ENCODE peak calls at places on chromosomes 16 and 17, in seven cellular contexts. X is HL-60; Y is stimulated activated CD4-positive, alpha-beta T cell treated with anti-CD3 and anti-CD28 coated beads, Interleukin-1b, Interleukin-23, amount 100 ng/mL, for 1 hour; P is skeletal muscle cell; G is NCI-H1694; T is gastrocnemius medialis; F is EL. Q is an unnamed sample.

GRCh38 chr17:28712037-28712704 is 483 bp upstream of the PROCA1 start:
- DNase-seq in Y (no peak), X (peak), G (no peak), F (no peak), T (no peak), P (no peak), Q (no peak)

GRCh38 chr16:11410382-11411058 is 65.3 kb downstream of the RMI2 start:
- DNase-seq in Y (no peak), T (no peak), F (peak), X (peak), G (peak), P (no peak), Q (peak)

GRCh38 chr17:47693667-47694017 is 319 bp upstream of the TBKBP1 start:
- DNase-seq in Y (no peak), T (no peak), G (no peak), F (no peak), X (no peak), P (no peak), Q (no peak)

GRCh38 chr17:17350491-17351355 is 47.5 kb downstream of the NT5M start:
- DNase-seq in P (no peak), T (no peak), F (peak), Y (no peak), G (no peak), X (no peak), Q (no peak)

GRCh38 chr16:81564368-81565060 is 119.9 kb downstream of the CMIP start:
- DNase-seq in F (no peak), X (no peak), G (no peak), P (no peak), Y (no peak), T (no peak), Q (no peak)

GRCh38 chr17:75869282-75870141 is 8.9 kb downstream of the TRIM47 start:
- DNase-seq in X (no peak), F (no peak), Y (no peak), G (no peak), T (peak), P (no peak), Q (peak)

GRCh38 chr17:76007850-76008165 is 7.2 kb downstream of the CDK3 start:
- DNase-seq in G (no peak), T (no peak), P (no peak), Y (no peak), X (no peak), F (no peak), Q (no peak)

GRCh38 chr16:2996298-2996697 is 16.1 kb upstream of the PKMYT1 start:
- DNase-seq in X (no peak), G (no peak), F (no peak), P (no peak), Y (no peak), T (no peak), Q (no peak)

GRCh38 chr17:28415886-28416285 is 9.9 kb upstream of the SLC46A1 start:
- DNase-seq in F (no peak), Y (no peak), T (no peak), X (no peak), G (no peak), P (no peak), Q (no peak)

GRCh38 chr17:45282683-45283644 is 21.1 kb upstream of the SPATA32 start:
- DNase-seq in F (no peak), X (no peak), Y (no peak), T (peak), P (peak), G (peak), Q (no peak)

GRCh38 chr17:28940675-28941074 is 10.6 kb downstream of the PHF12 start:
- DNase-seq in X (no peak), P (no peak), T (peak), F (no peak), G (no peak), Y (no peak), Q (no peak)

GRCh38 chr17:13597723-13598347 is 3.9 kb downstream of the HS3ST3A1 start:
- DNase-seq in Y (no peak), T (no peak), G (no peak), X (peak), F (peak), P (no peak), Q (no peak)

GRCh38 chr17:67528751-67529436 is 151.8 kb downstream of the PITPNC1 start:
- DNase-seq in G (no peak), P (peak), Y (no peak), X (no peak), T (peak), F (peak), Q (peak)

GRCh38 chr17:9072626-9073339 is 51.5 kb downstream of the NTN1 start:
- DNase-seq in G (no peak), X (no peak), P (no peak), Y (no peak), F (no peak), T (peak), Q (peak)

GRCh38 chr17:75897076-75898019 is 597 bp upstream of the TRIM65 start:
- DNase-seq in X (no peak), Y (no peak), T (peak), G (no peak), P (no peak), F (no peak), Q (peak)

GRCh38 chr17:83135692-83136091 is 56.3 kb downstream of the METRNL start:
- DNase-seq in P (no peak), G (no peak), X (no peak), Y (no peak), F (no peak), T (no peak), Q (no peak)

GRCh38 chr16:48082516-48082915 is 73.3 kb downstream of the ABCC12 start:
- DNase-seq in F (no peak), G (no peak), Y (no peak), T (no peak), X (no peak), P (peak), Q (no peak)

GRCh38 chr16:50464325-50465290 is 83.6 kb upstream of the NKD1 start:
- DNase-seq in G (no peak), F (no peak), Y (no peak), X (no peak), P (no peak), T (no peak), Q (no peak)

GRCh38 chr16:83205896-83206295 is 579.1 kb downstream of the CDH13 start:
- DNase-seq in Y (no peak), X (no peak), G (no peak), T (no peak), F (peak), P (no peak), Q (no peak)

GRCh38 chr17:54282886-54283285 is 460.2 kb downstream of the KIF2B start:
- DNase-seq in F (no peak), X (no peak), G (no peak), P (no peak), Y (no peak), T (no peak), Q (no peak)

GRCh38 chr16:19523559-19524355 is at the start of gene CCP110:
- DNase-seq in G (peak), Y (peak), T (peak), F (peak), P (peak), X (peak), Q (peak)

GRCh38 chr17:80265205-80266068 is 4.8 kb downstream of the RNF213 start:
- DNase-seq in X (no peak), Y (no peak), P (no peak), G (no peak), F (no peak), T (no peak), Q (no peak)

GRCh38 chr16:67154578-67155304 is 3.9 kb upstream of the B3GNT9 start:
- DNase-seq in G (no peak), X (no peak), P (no peak), F (no peak), Y (no peak), T (no peak), Q (no peak)

GRCh38 chr16:76386784-76387183 is 109.6 kb downstream of the CNTNAP4 start:
- DNase-seq in T (no peak), G (no peak), X (no peak), P (no peak), F (no peak), Y (no peak), Q (no peak)